ENCODE peak calls at places on chromosomes 5 and 9, in eight cellular contexts. I, F, P, T, S, M, K and V are unnamed samples.
A peak's percentile ranks its signal among the peaks of the same experiment; 100 is the strongest.

GRCh38 chr5:103259705-103260355 is 1.3 kb downstream of the MACIR start:
- DNase-seq in I (no peak), F (peak; percentile 59), P (no peak), T (no peak), S (peak; percentile 29), M (no peak), K (peak; percentile 59), V (peak; percentile 48)

GRCh38 chr5:132102101-132102701 is 28.6 kb downstream of the CSF2 start:
- DNase-seq in I (no peak), F (peak; percentile 20), P (no peak), T (no peak), S (no peak), M (no peak), K (no peak), V (no peak)

GRCh38 chr5:72353046-72353445 is 32.9 kb downstream of the PTCD2 start:
- DNase-seq in I (no peak), F (peak; percentile 66), P (no peak), T (no peak), S (peak; percentile 12), M (no peak), K (peak; percentile 94), V (no peak)

GRCh38 chr5:10607023-10607665 is 43.3 kb downstream of the ANKRD33B start:
- DNase-seq in I (no peak), F (peak; percentile 76), P (no peak), T (no peak), S (peak; percentile 46), M (no peak), K (peak; percentile 23), V (no peak)

GRCh38 chr9:105425817-105426433 is 21.9 kb upstream of the FSD1L start:
- DNase-seq in I (no peak), F (peak; percentile 30), P (no peak), T (no peak), S (no peak), M (no peak), K (peak; percentile 61), V (no peak)

GRCh38 chr5:157198277-157199058 is 17.8 kb downstream of the ITK start:
- DNase-seq in I (no peak), F (no peak), P (no peak), T (no peak), S (no peak), M (no peak), K (no peak), V (peak; percentile 20)

GRCh38 chr5:79529110-79529509 is 15.2 kb upstream of the HOMER1 start:
- DNase-seq in I (no peak), F (no peak), P (no peak), T (no peak), S (no peak), M (no peak), K (no peak), V (no peak)

GRCh38 chr9:68546596-68547390 is 6.1 kb upstream of the TMEM252 start:
- DNase-seq in I (no peak), F (no peak), P (no peak), T (no peak), S (no peak), M (peak; percentile 21), K (no peak), V (peak; percentile 66)

GRCh38 chr9:92723801-92724323 is 40.8 kb downstream of the BICD2 start:
- DNase-seq in I (no peak), F (no peak), P (no peak), T (no peak), S (no peak), M (no peak), K (no peak), V (no peak)

GRCh38 chr5:169052207-169052606 is 248.7 kb downstream of the SLIT3 start:
- DNase-seq in I (no peak), F (no peak), P (no peak), T (no peak), S (no peak), M (no peak), K (peak; percentile 58), V (no peak)

GRCh38 chr5:176778921-176779465 is 31.4 kb upstream of the UNC5A start:
- DNase-seq in I (no peak), F (no peak), P (peak; percentile 19), T (no peak), S (no peak), M (no peak), K (no peak), V (no peak)